ENCODE peak calls at places on chromosome 18, in five cellular contexts. B, E, G, N and S are unnamed samples.

GRCh38 chr18:70337139-70337972 is 48.5 kb downstream of the SOCS6 start:
- DNase-seq in N (no peak), G (no peak), B (peak; percentile 33), E (peak; percentile 59), S (no peak)

GRCh38 chr18:73859998-73860397 is 287.6 kb downstream of the FBXO15 start:
- DNase-seq in E (no peak), G (no peak), B (no peak), N (no peak), S (no peak)

GRCh38 chr18:69720422-69720821 is 227.3 kb downstream of the CD226 start:
- DNase-seq in N (no peak), B (no peak), G (no peak), E (no peak), S (no peak)

GRCh38 chr18:73638709-73639108 is 508.9 kb downstream of the FBXO15 start:
- DNase-seq in G (no peak), N (no peak), E (no peak), B (no peak), S (no peak)

GRCh38 chr18:60555629-60556028 is 183.1 kb upstream of the MC4R start:
- DNase-seq in N (no peak), B (no peak), G (no peak), E (no peak), S (no peak)

GRCh38 chr18:79935925-79936324 is 15.5 kb downstream of the SLC66A2 start:
- DNase-seq in E (peak; percentile 12), N (no peak), G (no peak), B (no peak), S (no peak)

GRCh38 chr18:22846088-22846683 is 86.9 kb upstream of the RBBP8 start:
- DNase-seq in B (no peak), E (no peak), G (no peak), N (no peak), S (no peak)

GRCh38 chr18:43720036-43720435 is 442.7 kb upstream of the SYT4 start:
- DNase-seq in E (no peak), B (no peak), G (no peak), N (no peak), S (no peak)

GRCh38 chr18:57730146-57730545 is 73.0 kb downstream of the ATP8B1 start:
- DNase-seq in N (no peak), E (no peak), G (no peak), B (no peak), S (no peak)
- H3K27ac ChIP-seq in N (no peak overlapping the region), E (no peak overlapping the region), G (no peak overlapping the region), B (peak overlapping the region; percentile 63), S (no peak overlapping the region)

GRCh38 chr18:59343916-59344315 is 15.1 kb downstream of the LMAN1 start:
- DNase-seq in E (no peak), N (no peak), B (no peak), G (no peak), S (no peak)
- H3K4me1 ChIP-seq in E (no peaks in the 10 kb centered on the region), N (no peaks in the 10 kb centered on the region), B (no peaks in the 10 kb centered on the region), G (peaks cover 3% of the 10 kb centered on the region), S (no peaks in the 10 kb centered on the region)

DNA sequence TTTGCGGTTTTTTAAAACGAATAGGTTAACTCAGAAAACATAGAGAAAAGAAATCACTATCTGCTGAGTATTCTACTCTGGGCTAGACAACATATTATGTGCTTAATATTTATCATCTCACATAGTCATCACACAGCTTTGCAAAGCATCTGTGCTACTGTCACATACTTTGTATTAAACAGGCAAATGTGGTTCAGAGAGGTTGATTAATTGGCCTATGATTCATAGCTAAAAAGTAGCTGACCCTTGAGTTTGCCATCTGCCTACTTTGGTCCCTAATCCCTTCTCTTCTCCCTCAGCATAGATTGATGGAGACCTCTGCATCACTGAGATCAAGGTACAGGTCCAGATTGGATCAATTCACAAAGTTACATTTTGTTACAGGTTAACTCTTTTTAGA is 21.4 kb downstream of the ANKRD30B start:
- DNase-seq in E (no peak), B (no peak), N (no peak), G (no peak), S (no peak)
- H3K9me3 ChIP-seq in E (no peaks in the 10 kb centered on the region), B (no peaks in the 10 kb centered on the region), N (no peaks in the 10 kb centered on the region), G (no peaks in the 10 kb centered on the region), S (no peaks in the 10 kb centered on the region)

GRCh38 chr18:48868468-48869466 is 82.0 kb downstream of the SMAD7 start:
- DNase-seq in B (peak; percentile 37), E (no peak), N (no peak), G (no peak), S (peak; percentile 22)

GRCh38 chr18:48871391-48872166 is 79.2 kb downstream of the SMAD7 start:
- DNase-seq in G (no peak), B (no peak), E (no peak), N (no peak), S (no peak)

GRCh38 chr18:48866856-48867255 is 83.9 kb downstream of the SMAD7 start:
- DNase-seq in G (no peak), B (no peak), E (no peak), N (no peak), S (no peak)

GRCh38 chr18:48867978-48868377 is 82.8 kb downstream of the SMAD7 start:
- DNase-seq in E (no peak), G (no peak), B (no peak), N (no peak), S (no peak)

GRCh38 chr18:48869591-48869990 is 81.2 kb downstream of the SMAD7 start:
- DNase-seq in G (no peak), N (no peak), E (no peak), B (no peak), S (no peak)
- H3K27ac ChIP-seq in G (no peak overlapping the region), N (no peak overlapping the region), E (no peak overlapping the region), B (no peak overlapping the region), S (no peak overlapping the region)

GRCh38 chr18:48943736-48944527 is 6.8 kb downstream of the SMAD7 start:
- DNase-seq in B (no peak), G (no peak), N (no peak), E (no peak), S (peak; percentile 75)
- H3K4me1 ChIP-seq in B (peaks cover 90% of the 10 kb centered on the region), G (peaks cover 90% of the 10 kb centered on the region), N (peaks cover 80% of the 10 kb centered on the region), E (peaks cover 91% of the 10 kb centered on the region), S (peaks cover 98% of the 10 kb centered on the region)

GRCh38 chr18:4842287-4842686 is 354.8 kb downstream of the AKAIN1 start:
- DNase-seq in G (no peak), E (no peak), N (no peak), B (no peak), S (no peak)
- H3K9me3 ChIP-seq in G (no peaks in the 10 kb centered on the region), E (no peaks in the 10 kb centered on the region), N (no peaks in the 10 kb centered on the region), B (no peaks in the 10 kb centered on the region), S (no peaks in the 10 kb centered on the region)

GRCh38 chr18:62877448-62878221 is 162.3 kb downstream of the PHLPP1 start:
- DNase-seq in N (no peak), G (no peak), B (no peak), E (no peak), S (no peak)

GRCh38 chr18:62876828-62877227 is 161.5 kb downstream of the PHLPP1 start:
- DNase-seq in E (no peak), N (no peak), G (no peak), B (no peak), S (no peak)

GRCh38 chr18:62876106-62876505 is 160.8 kb downstream of the PHLPP1 start:
- DNase-seq in G (no peak), N (no peak), B (no peak), E (no peak), S (no peak)

GRCh38 chr18:62878305-62878704 is 163.0 kb downstream of the PHLPP1 start:
- DNase-seq in G (no peak), B (no peak), E (no peak), N (no peak), S (no peak)

DNA sequence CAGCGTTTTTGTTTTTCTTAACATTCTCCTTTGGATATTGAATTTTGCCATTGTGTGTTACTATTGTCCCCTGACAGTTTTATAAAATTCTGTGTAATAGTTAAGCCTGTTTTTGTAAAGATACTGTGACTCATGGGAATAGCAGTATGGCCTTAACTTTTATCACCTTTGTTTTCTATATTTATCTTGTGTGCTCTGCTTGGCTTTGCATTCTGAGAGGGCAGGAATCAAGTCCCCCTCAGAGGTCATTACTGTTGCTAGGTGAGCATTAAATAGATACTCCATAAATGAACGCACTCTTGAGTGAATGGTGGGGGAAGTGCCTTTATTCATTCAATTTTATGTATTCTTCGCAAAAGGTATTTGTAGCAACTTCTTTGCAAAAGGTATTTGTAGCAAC is 160.0 kb downstream of the PHLPP1 start:
- DNase-seq in B (no peak), E (no peak), G (no peak), N (no peak), S (no peak)
- H3K27ac ChIP-seq in B (no peak overlapping the region), E (no peak overlapping the region), G (no peak overlapping the region), N (no peak overlapping the region), S (no peak overlapping the region)

GRCh38 chr18:34710430-34711386 is 610 bp downstream of the DTNA start:
- DNase-seq in E (no peak), N (no peak), B (no peak), G (no peak), S (no peak)
- H3K4me1 ChIP-seq in E (peaks cover 50% of the 10 kb centered on the region), N (no peaks in the 10 kb centered on the region), B (no peaks in the 10 kb centered on the region), G (peaks cover 7% of the 10 kb centered on the region), S (no peaks in the 10 kb centered on the region)

DNA sequence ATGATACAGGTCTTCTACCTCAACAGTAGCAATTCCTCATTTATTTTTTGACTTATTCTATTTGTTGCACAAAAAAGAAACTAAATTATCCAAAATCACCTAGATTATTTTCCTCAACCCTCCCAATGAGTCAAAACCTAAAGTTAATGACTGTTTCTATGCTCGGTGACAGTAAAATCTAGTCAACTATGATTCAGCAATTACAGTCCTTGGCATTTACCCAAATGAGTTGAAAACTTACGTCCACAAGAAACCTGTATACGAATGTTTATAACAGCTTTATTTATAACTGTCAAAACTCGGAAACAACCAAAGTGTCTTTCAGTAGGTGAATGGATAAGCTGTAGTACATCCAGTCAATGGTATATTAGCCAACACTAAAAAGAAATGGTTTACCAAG is 439.3 kb downstream of the CBLN2 start:
- DNase-seq in N (no peak), E (no peak), G (no peak), B (no peak), S (no peak)
- H3K9me3 ChIP-seq in N (no peaks in the 10 kb centered on the region), E (no peaks in the 10 kb centered on the region), G (no peaks in the 10 kb centered on the region), B (no peaks in the 10 kb centered on the region), S (no peaks in the 10 kb centered on the region)

GRCh38 chr18:47932170-47932569 is 1.7 kb upstream of the SMAD2 start:
- DNase-seq in E (no peak), G (no peak), N (no peak), B (no peak), S (no peak)
- H3K27ac ChIP-seq in E (peak overlapping the region; percentile 98), G (peak overlapping the region; percentile 35), N (peak overlapping the region; percentile 90), B (peak overlapping the region; percentile 96), S (peak overlapping the region; percentile 90)